ENCODE peak calls at places on chromosomes 12 and 14, in seven cellular contexts. R is RWPE2, C is body of pancreas, G is sigmoid colon, O is endodermal cell, N is astrocyte, D is fibroblast of lung. S is an unnamed sample.

GRCh38 chr12:113683566-113683965 is 211.9 kb upstream of the LHX5 start:
- DNase-seq in R (no peak), C (no peak), G (no peak), O (peak; percentile 44), N (no peak), D (no peak), S (no peak)

GRCh38 chr14:103329421-103330347 is 4.4 kb upstream of the EIF5 start:
- DNase-seq in R (no peak), C (peak; percentile 51), G (no peak), O (no peak), N (peak; percentile 11), D (peak; percentile 69), S (peak; percentile 77)

GRCh38 chr14:30533126-30533525 is 25.8 kb upstream of the G2E3 start:
- DNase-seq in R (no peak), C (no peak), G (no peak), O (no peak), N (no peak), D (no peak), S (no peak)

GRCh38 chr12:93664573-93665138 is 12.5 kb upstream of the CRADD start:
- DNase-seq in R (no peak), C (no peak), G (no peak), O (no peak), N (peak; percentile 11), D (no peak), S (peak; percentile 76)

GRCh38 chr12:119061208-119061796 is 80.0 kb downstream of the SRRM4 start:
- DNase-seq in R (peak; percentile 17), C (peak; percentile 80), G (no peak), O (peak; percentile 96), N (peak; percentile 7), D (peak; percentile 19), S (peak; percentile 41)

GRCh38 chr14:104596451-104596918 is 8.1 kb downstream of the TMEM179 start:
- DNase-seq in R (peak; percentile 68), C (no peak), G (no peak), O (no peak), N (no peak), D (no peak), S (no peak)

GRCh38 chr14:84087986-84088531 is 1441.9 kb upstream of the FLRT2 start:
- DNase-seq in R (no peak), C (no peak), G (no peak), O (no peak), N (no peak), D (peak; percentile 62), S (no peak)

GRCh38 chr12:82357845-82358199 is 365 bp downstream of the CCDC59 start:
- DNase-seq in R (no peak), C (no peak), G (no peak), O (no peak), N (no peak), D (no peak), S (no peak)

GRCh38 chr12:9363145-9363544 is 154.9 kb upstream of the PZP start:
- DNase-seq in R (no peak), C (no peak), G (no peak), O (peak; percentile 57), N (no peak), D (no peak), S (peak; percentile 62)

GRCh38 chr12:7076493-7076892 is 15.8 kb downstream of the C1R start:
- DNase-seq in R (no peak), C (no peak), G (no peak), O (no peak), N (no peak), D (no peak), S (no peak)

GRCh38 chr14:30621354-30621953 is 665 bp upstream of the SCFD1 start:
- DNase-seq in R (no peak), C (peak; percentile 23), G (no peak), O (peak; percentile 61), N (no peak), D (no peak), S (peak; percentile 29)

GRCh38 chr14:24408764-24409163 is 10.0 kb downstream of the NYNRIN start:
- DNase-seq in R (no peak), C (no peak), G (peak; percentile 45), O (no peak), N (no peak), D (peak; percentile 43), S (no peak)

GRCh38 chr14:99563749-99564129 is 40.3 kb downstream of the CCDC85C start:
- DNase-seq in R (no peak), C (no peak), G (no peak), O (no peak), N (no peak), D (no peak), S (no peak)

GRCh38 chr12:54220092-54220557 is 31.3 kb upstream of the SMUG1 start:
- DNase-seq in R (no peak), C (peak; percentile 71), G (peak; percentile 85), O (peak; percentile 96), N (peak; percentile 36), D (peak; percentile 73), S (peak; percentile 74)

GRCh38 chr12:109625131-109625559 is 51.6 kb downstream of the MVK start:
- DNase-seq in R (no peak), C (no peak), G (no peak), O (peak; percentile 66), N (peak; percentile 19), D (no peak), S (peak; percentile 23)

GRCh38 chr14:100824156-100824555 is 1.8 kb upstream of the MEG3 start:
- DNase-seq in R (no peak), C (no peak), G (peak; percentile 77), O (peak; percentile 75), N (peak; percentile 54), D (peak; percentile 70), S (no peak)

GRCh38 chr12:14258468-14258947 is 107.0 kb upstream of the ATF7IP start:
- DNase-seq in R (no peak), C (peak; percentile 25), G (no peak), O (no peak), N (no peak), D (no peak), S (no peak)

GRCh38 chr12:108854453-108855283 is 2.7 kb downstream of the SSH1 start:
- DNase-seq in R (no peak), C (no peak), G (peak; percentile 85), O (no peak), N (peak; percentile 100), D (peak; percentile 99), S (peak; percentile 97)

GRCh38 chr14:96056509-96057422 is 17.6 kb downstream of the C14orf132 start:
- DNase-seq in R (no peak), C (no peak), G (no peak), O (peak; percentile 73), N (no peak), D (no peak), S (peak; percentile 24)

GRCh38 chr12:1501001-1501400 is 93.4 kb downstream of the FBXL14 start:
- DNase-seq in R (no peak), C (no peak), G (no peak), O (no peak), N (no peak), D (no peak), S (no peak)

GRCh38 chr12:75487310-75487709 is 6.8 kb downstream of the GLIPR1 start:
- DNase-seq in R (no peak), C (no peak), G (no peak), O (peak; percentile 64), N (no peak), D (no peak), S (no peak)

GRCh38 chr12:13124661-13125505 is 21.4 kb upstream of the GSG1 start:
- DNase-seq in R (no peak), C (no peak), G (no peak), O (no peak), N (peak; percentile 55), D (peak; percentile 34), S (peak; percentile 80)

GRCh38 chr12:56020437-56021189 is at the start of gene IKZF4:
- DNase-seq in R (no peak), C (no peak), G (peak; percentile 89), O (peak; percentile 92), N (no peak), D (peak; percentile 94), S (no peak)
- TF ChIP-seq CTCF in R (no peak), C (no peak), G (no peak), O (no peak), N (no peak), D (no peak), S (no peak)

DNA sequence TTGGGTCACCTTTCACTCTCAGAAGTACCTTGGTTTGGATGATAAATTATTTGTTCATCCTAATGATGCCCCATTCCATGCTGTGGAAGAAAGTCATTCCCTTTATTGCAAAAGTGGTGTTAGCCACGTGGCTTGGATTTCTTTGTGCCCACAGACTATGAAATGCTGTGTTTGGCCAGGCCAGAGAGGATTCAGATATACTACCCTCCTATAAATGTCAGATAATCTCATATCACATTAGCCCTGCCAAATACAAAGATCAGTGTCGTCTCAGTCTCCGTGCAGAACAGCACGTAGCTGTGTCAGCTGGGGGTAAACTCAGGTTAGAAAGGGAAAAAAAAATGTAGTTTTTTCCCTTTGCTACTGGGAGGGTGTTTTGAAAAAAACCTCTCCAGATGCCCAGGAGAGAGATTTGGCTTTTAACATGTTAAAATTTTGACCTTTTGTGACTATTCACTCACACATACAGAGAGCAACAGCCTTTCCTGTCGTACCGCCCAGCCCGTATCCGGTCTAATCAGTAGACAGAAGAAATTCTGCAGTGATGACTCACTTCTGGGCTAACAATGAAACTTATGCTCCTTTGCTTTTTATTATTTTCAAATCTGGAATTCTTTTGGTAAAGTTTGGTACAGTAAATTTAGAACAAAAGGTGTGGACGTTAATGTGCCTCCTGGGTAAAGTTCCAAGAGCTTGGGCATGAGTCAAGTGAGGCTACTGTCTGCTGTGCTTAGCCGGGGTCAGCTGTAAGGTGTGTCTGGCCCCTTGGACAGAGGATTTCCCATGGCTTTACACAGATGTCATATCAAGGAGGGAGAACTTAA is 8.5 kb upstream of the PTPRB start:
- DNase-seq in R (peak; percentile 90), C (peak; percentile 25), G (no peak), O (peak; percentile 68), N (peak; percentile 95), D (peak; percentile 68), S (peak; percentile 88)
- H3K4me3 ChIP-seq in R (no peak overlapping the region), C (no peak overlapping the region), G (no peak overlapping the region), O (no peak overlapping the region), N (no peak overlapping the region), D (no peak overlapping the region), S (no peak overlapping the region)

DNA sequence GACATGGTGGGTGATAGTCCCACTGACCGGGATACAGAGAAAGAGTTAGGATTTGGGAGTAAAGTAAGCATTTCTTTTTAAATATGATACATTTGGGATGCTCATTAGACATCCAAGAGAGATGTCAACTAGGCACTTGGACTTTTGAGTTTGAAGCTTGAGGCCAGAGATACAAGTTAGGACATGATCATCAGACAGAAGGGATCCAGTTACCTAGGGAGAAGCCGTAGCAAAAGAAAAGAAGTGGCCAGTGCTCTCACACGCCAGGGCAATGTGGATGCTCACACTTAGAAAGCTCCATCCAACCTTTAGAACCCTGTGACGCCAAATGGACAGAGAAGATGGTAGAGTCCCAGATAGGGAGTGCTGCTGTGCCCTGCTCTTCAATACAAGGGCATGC is 14.0 kb upstream of the STON2 start:
- DNase-seq in R (no peak), C (no peak), G (no peak), O (no peak), N (no peak), D (no peak), S (peak; percentile 61)
- H3K36me3 ChIP-seq in R (peaks cover 7% of the 10 kb centered on the region), C (no peaks in the 10 kb centered on the region), G (no peaks in the 10 kb centered on the region), O (no peaks in the 10 kb centered on the region), N (no peaks in the 10 kb centered on the region), D (no peaks in the 10 kb centered on the region), S (no peaks in the 10 kb centered on the region)

DNA sequence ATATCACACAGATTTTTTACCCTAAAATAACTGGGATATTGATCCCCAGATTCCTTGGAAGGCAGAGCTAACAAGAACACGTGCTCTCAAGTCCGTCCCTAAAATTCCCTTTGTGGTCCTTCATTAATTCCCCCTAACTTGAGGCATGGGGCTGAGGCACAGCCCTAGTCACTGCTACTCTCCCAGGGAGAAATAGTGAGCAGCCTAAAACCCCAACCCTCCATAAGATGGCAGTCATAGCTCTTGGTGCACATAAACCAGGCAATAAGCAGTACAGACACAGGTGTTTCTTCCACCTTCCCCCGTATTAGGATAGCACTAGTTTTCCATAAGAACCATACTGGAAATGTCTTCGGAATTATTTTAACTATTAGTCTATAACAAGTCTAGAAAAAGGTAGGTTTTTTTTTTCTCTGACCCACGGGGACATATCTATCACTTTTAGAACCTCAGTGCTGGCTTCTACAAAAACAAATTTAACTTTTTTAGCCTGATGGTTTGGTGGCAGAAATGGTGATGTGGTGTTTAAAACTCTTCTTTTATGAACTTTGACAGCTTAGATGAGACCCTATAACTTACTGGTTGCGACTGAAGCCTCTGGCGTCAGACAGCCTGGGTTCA is 3.1 kb upstream of the ARHGEF40 start:
- DNase-seq in R (no peak), C (no peak), G (no peak), O (no peak), N (no peak), D (peak; percentile 14), S (peak; percentile 33)
- TF ChIP-seq CTCF in R (peak; percentile 43), C (no peak), G (no peak), O (peak; percentile 47), N (no peak), D (no peak), S (peak; percentile 38)

S was measured in bronchial epithelial cell.